ENCODE peak calls at places on chromosomes 6 and 20, in seven cellular contexts. B is ovary, X is endodermal cell, P is SK-N-SH, O is stomach, T is thoracic aorta, Y is lung. Q is an unnamed sample.

GRCh38 chr20:13355386-13355785 is 134.3 kb downstream of the ISM1 start:
- DNase-seq in B (no peak), X (no peak), P (no peak), O (no peak), T (no peak), Y (peak; percentile 42), Q (no peak)

GRCh38 chr20:58389324-58389967 is 417 bp downstream of the VAPB start:
- DNase-seq in B (no peak), X (no peak), P (peak; percentile 74), O (peak; percentile 42), T (no peak), Y (peak; percentile 28), Q (no peak)

GRCh38 chr6:142773324-142773723 is 171.7 kb downstream of the HIVEP2 start:
- DNase-seq in B (no peak), X (no peak), P (no peak), O (no peak), T (no peak), Y (no peak), Q (no peak)

GRCh38 chr6:32664827-32665362 is 1.6 kb downstream of the HLA-DQB1 start:
- DNase-seq in B (no peak), X (peak; percentile 71), P (no peak), O (peak; percentile 37), T (no peak), Y (no peak), Q (peak; percentile 75)

GRCh38 chr20:13342469-13343242 is 121.6 kb downstream of the ISM1 start:
- DNase-seq in B (no peak), X (no peak), P (no peak), O (no peak), T (no peak), Y (peak; percentile 81), Q (no peak)

GRCh38 chr20:22490287-22491187 is 93.8 kb downstream of the FOXA2 start:
- DNase-seq in B (no peak), X (peak; percentile 89), P (no peak), O (peak; percentile 96), T (no peak), Y (peak; percentile 68), Q (no peak)

GRCh38 chr6:158852312-158853071 is 33.3 kb upstream of the EZR start:
- DNase-seq in B (no peak), X (no peak), P (no peak), O (no peak), T (no peak), Y (no peak), Q (no peak)

GRCh38 chr6:127518710-127519468 is at the start of gene MTCL3:
- DNase-seq in B (no peak), X (peak; percentile 86), P (peak; percentile 76), O (no peak), T (no peak), Y (no peak), Q (peak; percentile 44)

GRCh38 chr6:60867548-60867947 is 1418.5 kb downstream of the KHDRBS2 start:
- DNase-seq in B (no peak), X (no peak), P (no peak), O (no peak), T (no peak), Y (no peak), Q (no peak)

GRCh38 chr6:170584954-170585498 is 589 bp upstream of the PDCD2 start:
- DNase-seq in B (no peak), X (peak; percentile 61), P (no peak), O (peak; percentile 33), T (no peak), Y (no peak), Q (no peak)

GRCh38 chr20:25197173-25197869 is 1.8 kb downstream of the ENTPD6 start:
- DNase-seq in B (no peak), X (peak; percentile 61), P (no peak), O (no peak), T (no peak), Y (no peak), Q (peak; percentile 30)
- H3K27ac ChIP-seq in B (no peak overlapping the region), X (no peak overlapping the region), P (no peak overlapping the region), O (peak overlapping the region; percentile 92), T (peak overlapping the region; percentile 8), Y (no peak overlapping the region), Q (peak overlapping the region; percentile 80)

DNA sequence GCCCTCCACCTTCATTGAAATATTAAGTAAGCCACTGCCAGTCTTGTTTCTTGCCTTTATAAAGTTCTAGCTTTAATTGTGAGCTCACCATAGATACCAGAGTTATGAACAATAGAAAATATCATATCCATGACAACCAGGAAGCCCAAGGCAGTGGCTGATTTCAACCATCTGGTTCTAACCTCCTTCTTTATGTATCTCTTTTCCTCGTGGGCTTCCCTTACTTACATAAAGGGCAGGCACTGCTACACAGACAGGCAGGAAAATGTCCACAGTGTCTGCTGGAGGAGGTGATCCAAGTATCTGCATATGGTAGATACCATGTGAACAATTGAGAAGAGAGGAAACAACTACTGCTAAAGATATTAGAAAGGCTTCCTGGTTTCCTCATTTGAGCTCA is 65.2 kb upstream of the PRND start:
- DNase-seq in B (no peak), X (no peak), P (no peak), O (no peak), T (no peak), Y (no peak), Q (no peak)
- H3K9me3 ChIP-seq in B (no peaks in the 10 kb centered on the region), X (no peaks in the 10 kb centered on the region), P (no peaks in the 10 kb centered on the region), O (no peaks in the 10 kb centered on the region), T (no peaks in the 10 kb centered on the region), Y (no peaks in the 10 kb centered on the region), Q (no peaks in the 10 kb centered on the region)

GRCh38 chr20:53869466-53870258 is 200.7 kb downstream of the BCAS1 start:
- DNase-seq in B (peak; percentile 56), X (peak; percentile 91), P (peak; percentile 38), O (peak; percentile 79), T (peak; percentile 10), Y (peak; percentile 60), Q (peak; percentile 76)
- H3K4me3 ChIP-seq in B (no peak overlapping the region), X (no peak overlapping the region), P (no peak overlapping the region), O (no peak overlapping the region), T (peak overlapping the region; percentile 4), Y (no peak overlapping the region), Q (peak overlapping the region; percentile 81)

GRCh38 chr6:43781941-43782704 is 12.1 kb downstream of the VEGFA start:
- DNase-seq in B (no peak), X (no peak), P (no peak), O (no peak), T (no peak), Y (no peak), Q (no peak)
- H3K27ac ChIP-seq in B (no peak overlapping the region), X (no peak overlapping the region), P (no peak overlapping the region), O (peak overlapping the region; percentile 32), T (no peak overlapping the region), Y (no peak overlapping the region), Q (no peak overlapping the region)

GRCh38 chr6:36150283-36150682 is 20.0 kb downstream of the MAPK13 start:
- DNase-seq in B (no peak), X (no peak), P (no peak), O (no peak), T (no peak), Y (no peak), Q (no peak)
- H3K9me3 ChIP-seq in B (no peaks in the 10 kb centered on the region), X (peaks cover 5% of the 10 kb centered on the region), P (no peaks in the 10 kb centered on the region), O (no peaks in the 10 kb centered on the region), T (no peaks in the 10 kb centered on the region), Y (no peaks in the 10 kb centered on the region), Q (no peaks in the 10 kb centered on the region)

DNA sequence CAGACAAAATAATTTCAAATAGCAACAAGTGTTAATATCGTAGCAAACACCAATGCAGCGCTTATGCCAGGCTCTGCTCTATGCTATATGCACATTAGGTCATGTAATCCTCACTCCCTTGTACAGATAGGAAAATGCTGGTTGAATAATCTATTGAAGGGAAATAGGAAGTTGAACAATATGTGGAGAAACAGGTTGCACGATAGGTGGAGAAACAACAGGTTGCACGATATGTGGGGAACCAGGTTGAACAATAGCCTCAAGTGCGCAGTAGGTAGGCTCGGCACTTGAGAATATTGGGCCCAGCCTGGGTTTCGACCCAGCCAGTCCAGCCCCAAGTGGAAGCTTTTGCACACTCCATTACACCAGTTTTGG is 91.1 kb upstream of the SIRPA start:
- DNase-seq in B (no peak), X (no peak), P (no peak), O (no peak), T (no peak), Y (no peak), Q (no peak)
- H3K4me3 ChIP-seq in B (no peak overlapping the region), X (peak overlapping the region; percentile 80), P (no peak overlapping the region), O (peak overlapping the region; percentile 54), T (no peak overlapping the region), Y (no peak overlapping the region), Q (no peak overlapping the region)

DNA sequence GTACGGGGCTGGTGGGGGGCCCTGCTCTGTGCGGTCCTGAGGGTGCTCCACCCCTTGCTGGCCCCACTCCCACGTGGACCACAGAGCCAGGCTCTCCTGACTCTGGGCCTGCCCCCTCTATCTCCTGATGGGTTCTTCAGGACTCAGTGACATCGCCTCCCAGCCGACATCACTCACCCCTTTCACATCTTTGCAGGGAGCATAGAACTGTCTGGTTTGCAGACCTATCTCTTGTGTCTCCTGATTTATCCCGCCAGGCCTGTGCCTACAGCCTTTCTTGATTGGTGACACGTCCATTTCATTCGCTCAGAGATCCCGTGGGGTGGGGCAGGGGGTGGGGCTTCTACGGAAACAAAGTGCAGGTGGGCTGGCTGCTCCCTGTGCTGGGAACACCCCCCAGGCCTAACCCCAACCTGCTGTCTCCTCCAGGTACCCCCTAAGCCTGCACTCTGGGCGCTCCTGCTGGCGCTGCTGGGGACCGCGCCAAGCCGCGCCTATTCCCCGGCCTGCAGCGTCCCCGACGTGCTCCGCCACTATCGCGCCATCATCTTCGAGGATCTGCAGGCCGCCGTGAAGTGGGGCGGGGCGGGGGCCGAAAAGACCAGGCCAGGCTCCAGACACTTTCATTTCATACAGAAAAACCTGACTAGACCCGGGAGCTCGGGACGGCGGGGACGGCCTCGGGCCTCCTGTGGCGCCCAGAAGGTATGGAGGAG is 1.7 kb downstream of the C20orf204 start:
- DNase-seq in B (no peak), X (peak; percentile 81), P (no peak), O (no peak), T (no peak), Y (no peak), Q (no peak)
- H3K27ac ChIP-seq in B (no peak overlapping the region), X (no peak overlapping the region), P (no peak overlapping the region), O (peak overlapping the region; percentile 61), T (no peak overlapping the region), Y (no peak overlapping the region), Q (no peak overlapping the region)

GRCh38 chr20:59667981-59668515 is 63.7 kb downstream of the PHACTR3 start:
- DNase-seq in B (no peak), X (no peak), P (no peak), O (no peak), T (no peak), Y (no peak), Q (no peak)
- H3K9me3 ChIP-seq in B (no peaks in the 10 kb centered on the region), X (peaks cover 39% of the 10 kb centered on the region), P (no peaks in the 10 kb centered on the region), O (no peaks in the 10 kb centered on the region), T (no peaks in the 10 kb centered on the region), Y (peaks cover 4% of the 10 kb centered on the region), Q (no peaks in the 10 kb centered on the region)

Q was measured in CD4-positive, CD25-positive, alpha-beta regulatory T cell.